ENCODE peak calls at places on chromosomes 7 and 10, in six cellular contexts. Z is GM12891, L is upper lobe of left lung, P is transverse colon, X is lower leg skin, O is gastrocnemius medialis. Q is an unnamed sample.

GRCh38 chr7:50614721-50615518 is 49.7 kb upstream of the DDC start:
- DNase-seq in Z (no peak), L (no peak), P (peak; percentile 39), X (no peak), O (no peak), Q (no peak)

GRCh38 chr10:112835933-112836564 is 114.0 kb upstream of the TCF7L2 start:
- DNase-seq in Z (no peak), L (no peak), P (peak; percentile 28), X (peak; percentile 54), O (peak; percentile 27), Q (no peak)

GRCh38 chr10:80612261-80612660 is 74.6 kb downstream of the SH2D4B start:
- DNase-seq in Z (no peak), L (no peak), P (no peak), X (no peak), O (no peak), Q (no peak)

GRCh38 chr10:124521429-124521871 is 59.8 kb downstream of the LHPP start:
- DNase-seq in Z (no peak), L (no peak), P (no peak), X (no peak), O (peak; percentile 74), Q (no peak)

GRCh38 chr7:112383671-112384417 is 66.4 kb upstream of the IFRD1 start:
- DNase-seq in Z (no peak), L (no peak), P (no peak), X (no peak), O (no peak), Q (no peak)

GRCh38 chr7:54712777-54713176 is 46.2 kb downstream of the SEC61G start:
- DNase-seq in Z (no peak), L (no peak), P (no peak), X (no peak), O (no peak), Q (no peak)

GRCh38 chr7:155918720-155919399 is 106.6 kb upstream of the SHH start:
- DNase-seq in Z (no peak), L (peak; percentile 63), P (peak; percentile 72), X (peak; percentile 16), O (no peak), Q (no peak)

GRCh38 chr10:22649390-22649841 is 65.0 kb downstream of the PIP4K2A start:
- DNase-seq in Z (no peak), L (no peak), P (no peak), X (no peak), O (no peak), Q (no peak)

GRCh38 chr7:46301677-46302076 is 380.6 kb upstream of the IGFBP3 start:
- DNase-seq in Z (no peak), L (no peak), P (no peak), X (no peak), O (no peak), Q (no peak)

GRCh38 chr10:18351426-18351825 is 211.2 kb downstream of the CACNB2 start:
- DNase-seq in Z (no peak), L (no peak), P (no peak), X (no peak), O (no peak), Q (no peak)

GRCh38 chr7:108503112-108504026 is 22.6 kb downstream of the PNPLA8 start:
- DNase-seq in Z (no peak), L (no peak), P (no peak), X (no peak), O (no peak), Q (no peak)

GRCh38 chr7:47991270-47991669 is 11.9 kb upstream of the HUS1 start:
- DNase-seq in Z (no peak), L (no peak), P (no peak), X (no peak), O (no peak), Q (no peak)

GRCh38 chr10:71290331-71290730 is 28.7 kb upstream of the SLC29A3 start:
- DNase-seq in Z (no peak), L (no peak), P (no peak), X (no peak), O (no peak), Q (no peak)

GRCh38 chr7:123030631-123031030 is 35.1 kb upstream of the TAS2R16 start:
- DNase-seq in Z (no peak), L (no peak), P (no peak), X (no peak), O (no peak), Q (no peak)

GRCh38 chr7:124840435-124840834 is 74.8 kb upstream of the GPR37 start:
- DNase-seq in Z (no peak), L (no peak), P (no peak), X (no peak), O (no peak), Q (no peak)

GRCh38 chr10:89073719-89074118 is 83.1 kb downstream of the FAS start:
- DNase-seq in Z (no peak), L (no peak), P (no peak), X (no peak), O (no peak), Q (no peak)

GRCh38 chr7:105975770-105976428 is 12.8 kb downstream of the CDHR3 start:
- DNase-seq in Z (no peak), L (no peak), P (no peak), X (no peak), O (no peak), Q (no peak)

GRCh38 chr10:28561531-28561930 is 28.6 kb downstream of the WAC start:
- DNase-seq in Z (no peak), L (no peak), P (no peak), X (no peak), O (no peak), Q (no peak)

GRCh38 chr10:25176421-25176968 is 1.7 kb downstream of the GPR158 start:
- DNase-seq in Z (no peak), L (no peak), P (no peak), X (no peak), O (no peak), Q (no peak)

GRCh38 chr7:106566672-106567071 is 94.3 kb downstream of the CCDC71L start:
- DNase-seq in Z (no peak), L (no peak), P (no peak), X (no peak), O (no peak), Q (no peak)

GRCh38 chr10:124539935-124540641 is 78.5 kb downstream of the LHPP start:
- DNase-seq in Z (peak; percentile 78), L (peak; percentile 42), P (peak; percentile 67), X (no peak), O (peak; percentile 42), Q (no peak)

GRCh38 chr10:13774303-13774893 is 187.6 kb downstream of the PRPF18 start:
- DNase-seq in Z (no peak), L (no peak), P (no peak), X (no peak), O (no peak), Q (no peak)

GRCh38 chr10:108545921-108546320 is 1377.4 kb downstream of the XPNPEP1 start:
- DNase-seq in Z (no peak), L (no peak), P (no peak), X (no peak), O (no peak), Q (no peak)

GRCh38 chr10:69503001-69503895 is 52.0 kb downstream of the TSPAN15 start:
- DNase-seq in Z (no peak), L (no peak), P (no peak), X (no peak), O (no peak), Q (no peak)

GRCh38 chr7:107187774-107188173 is 19.0 kb downstream of the HBP1 start:
- DNase-seq in Z (no peak), L (no peak), P (no peak), X (no peak), O (no peak), Q (no peak)

DNA sequence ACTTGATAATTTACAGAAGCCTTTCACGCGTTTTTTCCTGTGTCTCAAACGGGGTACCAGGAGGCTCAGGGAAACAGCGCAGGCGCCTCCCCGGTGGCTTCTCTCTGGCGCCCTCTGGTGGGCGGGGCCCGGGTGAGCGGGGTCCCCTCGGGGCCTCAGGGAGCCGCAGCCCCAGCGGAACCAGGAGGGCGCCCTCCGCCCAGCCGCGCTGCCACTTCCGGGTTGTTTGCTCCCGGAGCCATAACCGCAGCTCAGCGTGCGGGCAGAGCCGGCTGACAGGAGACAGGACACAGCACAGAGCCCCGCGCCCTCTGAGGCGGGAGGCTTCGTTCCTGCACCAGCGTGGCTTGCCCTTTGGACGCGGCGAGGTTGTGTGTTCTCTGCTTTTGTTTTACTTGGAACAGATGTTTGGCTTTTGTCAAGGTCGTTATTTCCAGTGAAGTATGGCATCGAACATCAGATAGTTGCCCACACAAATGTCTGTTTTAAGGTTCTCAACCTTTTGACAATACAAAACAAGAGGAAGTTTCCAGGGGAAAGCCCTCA is 6.9 kb upstream of the CYP2E1 start:
- DNase-seq in Z (peak; percentile 77), L (peak; percentile 82), P (peak; percentile 89), X (peak; percentile 43), O (peak; percentile 45), Q (peak; percentile 81)
- TF ChIP-seq POLR2A in Z (no peak), L (no peak), P (no peak), X (no peak), O (no peak), Q (no peak)

GRCh38 chr10:73358331-73359279 is at the start of gene CFAP70:
- DNase-seq in Z (peak; percentile 83), L (peak; percentile 93), P (peak; percentile 94), X (peak; percentile 91), O (peak; percentile 81), Q (peak; percentile 93)
- TF ChIP-seq POLR2A in Z (peak; percentile 71), L (no peak), P (no peak), X (no peak), O (no peak), Q (no peak)

DNA sequence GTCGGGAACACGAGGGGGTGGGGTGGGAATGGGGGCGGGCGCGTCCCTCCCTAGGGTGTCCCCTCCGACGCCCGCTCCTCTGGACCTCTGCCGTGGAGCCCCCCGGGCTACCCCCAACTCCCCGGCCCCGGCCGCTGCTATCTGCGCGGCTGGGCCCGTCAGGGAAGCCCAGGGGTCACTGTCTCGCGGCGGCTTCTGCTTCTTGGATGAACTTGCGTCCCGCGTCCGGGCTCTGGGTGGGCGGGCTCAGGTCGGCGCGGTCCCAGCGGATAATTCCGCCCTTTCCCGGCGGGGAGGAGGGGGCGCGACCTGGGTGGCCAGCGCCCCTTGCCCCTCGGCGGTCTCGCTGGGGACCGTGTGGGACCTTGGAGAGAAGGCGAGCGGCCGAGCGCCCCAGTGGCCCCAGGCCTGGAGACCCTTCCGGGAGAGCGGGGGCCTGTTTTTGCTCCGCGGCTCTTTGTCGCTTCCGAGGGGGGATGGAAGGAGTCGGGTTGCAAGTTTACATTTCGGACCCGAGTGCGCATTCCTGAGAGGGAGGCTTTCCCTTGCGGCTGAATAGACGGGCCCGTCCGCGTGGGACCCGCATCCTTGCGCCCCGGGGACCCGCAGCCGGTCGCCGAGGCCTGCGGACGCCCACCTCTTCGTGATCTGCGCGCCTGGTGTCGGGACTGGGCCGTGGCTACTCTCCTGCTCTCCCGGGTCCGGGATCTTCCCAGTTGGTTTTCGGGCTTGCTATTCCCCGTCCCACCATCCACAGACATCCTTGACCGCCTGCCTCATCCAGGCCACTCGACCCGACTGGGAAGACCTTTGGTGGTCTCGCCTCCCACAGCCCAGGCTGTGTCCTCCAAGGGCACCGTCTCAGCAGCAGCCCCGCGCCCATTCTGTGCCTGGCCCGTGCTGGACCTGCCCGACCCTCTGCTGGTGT is 812 bp downstream of the DOCK1 start:
- DNase-seq in Z (no peak), L (no peak), P (peak; percentile 26), X (no peak), O (no peak), Q (peak; percentile 78)
- TF ChIP-seq POLR2A in Z (no peak), L (no peak), P (no peak), X (no peak), O (no peak), Q (no peak)

GRCh38 chr10:132407243-132407746 is 10.3 kb downstream of the PWWP2B start:
- DNase-seq in Z (no peak), L (peak; percentile 92), P (peak; percentile 90), X (no peak), O (no peak), Q (no peak)
- TF ChIP-seq POLR2A in Z (no peak), L (no peak), P (no peak), X (no peak), O (no peak), Q (no peak)

GRCh38 chr7:121395961-121396757 is at the start of gene FAM3C:
- DNase-seq in Z (peak; percentile 82), L (peak; percentile 92), P (peak; percentile 90), X (peak; percentile 72), O (peak; percentile 69), Q (peak; percentile 93)
- TF ChIP-seq POLR2A in Z (no peak), L (peak; percentile 60), P (peak; percentile 85), X (peak; percentile 10), O (peak; percentile 79), Q (peak; percentile 48)

Q was measured in suprapubic skin.